ENCODE peak calls at places on chromosomes 2 and 18, in ten cellular contexts. N is WTC11, O is tibial nerve, U is uterus, C is AG09309, J is nephron progenitor cell, M is AG09319, A is GM13976, T is spleen, F is neural crest cell. E is an unnamed sample.
A peak's percentile ranks its signal among the peaks of the same experiment; 100 is the strongest.

GRCh38 chr2:139018252-139018651 is 238.1 kb upstream of the NXPH2 start:
- DNase-seq in N (no peak), O (no peak), U (no peak), C (no peak), J (no peak), M (no peak), A (no peak), T (no peak), F (no peak), E (no peak)

GRCh38 chr2:127663566-127664064 is 11.7 kb downstream of the LIMS2 start:
- DNase-seq in N (no peak), O (no peak), U (no peak), C (no peak), J (no peak), M (no peak), A (no peak), T (peak; percentile 66), F (no peak), E (no peak)

GRCh38 chr18:51867767-51868166 is 472.2 kb upstream of the DCC start:
- DNase-seq in N (no peak), O (no peak), U (no peak), C (no peak), J (peak; percentile 55), M (no peak), A (peak; percentile 20), T (no peak), F (peak; percentile 25), E (no peak)

GRCh38 chr18:2303517-2304238 is 267.6 kb downstream of the METTL4 start:
- DNase-seq in N (no peak), O (no peak), U (no peak), C (no peak), J (no peak), M (no peak), A (no peak), T (no peak), F (no peak), E (no peak)

GRCh38 chr2:224594840-224595239 is 9.7 kb upstream of the CUL3 start:
- DNase-seq in N (no peak), O (no peak), U (no peak), C (no peak), J (no peak), M (no peak), A (no peak), T (no peak), F (no peak), E (no peak)

GRCh38 chr18:8469793-8470192 is 139.4 kb upstream of the RAB12 start:
- DNase-seq in N (no peak), O (no peak), U (no peak), C (peak; percentile 18), J (no peak), M (no peak), A (no peak), T (no peak), F (no peak), E (no peak)

GRCh38 chr18:42141439-42141838 is 186.4 kb downstream of the PIK3C3 start:
- DNase-seq in N (no peak), O (no peak), U (no peak), C (no peak), J (no peak), M (no peak), A (no peak), T (no peak), F (no peak), E (no peak)

GRCh38 chr2:47299555-47299954 is 103.4 kb upstream of the MSH2 start:
- DNase-seq in N (no peak), O (no peak), U (peak; percentile 36), C (peak; percentile 92), J (no peak), M (no peak), A (no peak), T (no peak), F (no peak), E (no peak)

GRCh38 chr2:201279079-201279478 is 18.7 kb downstream of the CASP8 start:
- DNase-seq in N (no peak), O (no peak), U (no peak), C (no peak), J (no peak), M (no peak), A (no peak), T (no peak), F (no peak), E (no peak)

GRCh38 chr2:201275069-201275468 is 14.7 kb downstream of the CASP8 start:
- DNase-seq in N (no peak), O (no peak), U (no peak), C (no peak), J (no peak), M (no peak), A (no peak), T (no peak), F (no peak), E (no peak)

GRCh38 chr2:201276511-201276910 is 16.2 kb downstream of the CASP8 start:
- DNase-seq in N (no peak), O (no peak), U (no peak), C (no peak), J (no peak), M (no peak), A (no peak), T (no peak), F (no peak), E (no peak)

GRCh38 chr2:201273330-201273983 is 13.1 kb downstream of the CASP8 start:
- DNase-seq in N (no peak), O (no peak), U (no peak), C (no peak), J (no peak), M (no peak), A (no peak), T (no peak), F (no peak), E (no peak)

DNA sequence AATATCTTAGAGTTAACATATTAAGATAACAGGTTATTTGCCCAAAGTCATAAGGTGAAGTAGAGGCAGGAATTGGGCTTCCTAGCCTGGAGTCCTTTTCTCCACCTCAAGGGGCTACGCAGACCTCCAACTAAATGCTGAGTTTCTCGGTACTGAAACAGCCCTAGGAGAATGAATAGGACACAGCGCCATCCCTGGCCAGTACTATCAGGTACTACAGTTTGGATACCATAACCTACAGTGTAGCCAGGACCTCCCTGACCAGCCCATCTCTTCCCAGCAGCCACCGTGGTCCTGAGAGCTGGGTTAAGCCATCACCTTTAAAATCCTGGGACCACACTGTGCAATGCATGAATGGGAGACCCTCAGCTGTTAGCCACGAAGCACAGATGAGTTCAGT is 15.7 kb downstream of the CASP8 start:
- DNase-seq in N (peak; percentile 72), O (no peak), U (no peak), C (no peak), J (no peak), M (no peak), A (no peak), T (no peak), F (no peak), E (no peak)
- TF ChIP-seq CTCF in N (peak; percentile 48), O (no peak), U (no peak), C (no peak), J (no peak), M (no peak), A (no peak), T (no peak), F (no peak), E (no peak)

GRCh38 chr18:63741769-63742168 is 33.4 kb upstream of the SERPINB7 start:
- DNase-seq in N (no peak), O (no peak), U (no peak), C (peak; percentile 52), J (no peak), M (no peak), A (no peak), T (no peak), F (no peak), E (no peak)
- TF ChIP-seq CTCF in N (no peak), O (no peak), U (no peak), C (peak; percentile 72), J (no peak), M (peak; percentile 51), A (no peak), T (no peak), F (peak; percentile 53), E (no peak)

DNA sequence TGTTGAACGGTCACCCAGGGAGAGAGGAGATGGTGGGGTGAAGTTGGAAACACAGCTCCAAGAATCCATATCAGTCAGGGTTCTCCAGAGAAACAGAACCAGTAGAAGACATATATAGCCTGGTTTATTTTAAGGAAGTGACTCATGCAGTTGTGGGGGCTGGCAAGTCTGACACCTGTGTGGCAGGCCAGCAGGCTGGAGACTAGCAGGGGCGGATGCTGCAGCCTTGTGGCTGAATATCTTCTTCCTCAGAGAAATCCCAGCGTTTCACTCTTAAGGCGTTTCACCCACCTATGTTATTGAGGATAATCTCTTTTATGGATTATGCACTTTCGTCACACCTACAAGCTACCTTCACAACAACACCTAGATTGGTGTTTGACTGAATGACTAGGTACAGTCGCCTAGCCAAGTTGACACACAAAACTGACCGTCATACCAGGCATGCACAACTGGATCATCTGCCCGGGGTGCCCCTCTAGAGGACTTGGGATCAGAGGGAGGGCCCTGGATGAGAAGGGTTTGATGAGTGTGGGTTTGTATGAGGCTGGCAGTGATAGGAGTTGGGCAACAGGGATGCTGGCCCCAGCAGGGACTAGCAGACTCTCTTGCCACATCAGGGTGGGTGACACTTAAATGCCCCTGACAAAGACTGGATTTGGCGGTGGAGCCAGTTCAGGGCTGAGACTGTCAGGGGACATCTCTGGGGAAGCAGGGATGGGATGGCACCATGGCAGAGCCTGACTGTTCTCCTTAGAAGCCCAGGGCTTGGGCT is 23.4 kb downstream of the MROH2A start:
- DNase-seq in N (no peak), O (no peak), U (no peak), C (no peak), J (no peak), M (no peak), A (peak; percentile 41), T (peak; percentile 53), F (no peak), E (no peak)
- TF ChIP-seq CTCF in N (no peak), O (no peak), U (no peak), C (no peak), J (no peak), M (no peak), A (peak; percentile 3), T (no peak), F (no peak), E (no peak)

GRCh38 chr2:215363039-215363438 is 51.2 kb downstream of the ATIC start:
- DNase-seq in N (no peak), O (no peak), U (no peak), C (no peak), J (no peak), M (no peak), A (no peak), T (no peak), F (no peak), E (no peak)

GRCh38 chr2:215363461-215364156 is 51.8 kb downstream of the ATIC start:
- DNase-seq in N (no peak), O (no peak), U (no peak), C (no peak), J (no peak), M (no peak), A (no peak), T (no peak), F (no peak), E (no peak)

GRCh38 chr2:215361876-215362561 is 50.2 kb downstream of the ATIC start:
- DNase-seq in N (no peak), O (no peak), U (no peak), C (no peak), J (no peak), M (no peak), A (no peak), T (no peak), F (no peak), E (no peak)

GRCh38 chr2:215361211-215361875 is 49.5 kb downstream of the ATIC start:
- DNase-seq in N (no peak), O (no peak), U (no peak), C (no peak), J (no peak), M (no peak), A (no peak), T (no peak), F (no peak), E (no peak)

GRCh38 chr2:215362562-215362904 is 50.7 kb downstream of the ATIC start:
- DNase-seq in N (no peak), O (no peak), U (no peak), C (no peak), J (no peak), M (no peak), A (no peak), T (no peak), F (no peak), E (no peak)
- TF ChIP-seq CTCF in N (no peak), O (no peak), U (no peak), C (no peak), J (no peak), M (no peak), A (no peak), T (no peak), F (no peak), E (no peak)